ENCODE peak calls at places on chromosomes 11 and 22, in four cellular contexts. A is K562, V is keratinocyte, M is IMR-90. W is an unnamed sample.
A peak's percentile ranks its signal among the peaks of the same experiment; 100 is the strongest.

GRCh38 chr22:24181088-24181995 is at the start of gene SUSD2:
- DNase-seq in A (peak; percentile 34), V (no peak), M (no peak), W (no peak)

GRCh38 chr11:38416141-38416540 is 1818.1 kb upstream of the RAG2 start:
- DNase-seq in A (no peak), V (no peak), M (no peak), W (no peak)

GRCh38 chr11:1401656-1402221 is 12.0 kb downstream of the BRSK2 start:
- DNase-seq in A (peak; percentile 71), V (no peak), M (peak; percentile 48), W (peak; percentile 33)

GRCh38 chr11:12979928-12980689 is 29.0 kb upstream of the RASSF10 start:
- DNase-seq in A (no peak), V (no peak), M (no peak), W (no peak)

GRCh38 chr22:42328130-42328821 is 57.8 kb upstream of the TCF20 start:
- DNase-seq in A (no peak), V (no peak), M (no peak), W (no peak)

GRCh38 chr11:27204527-27204926 is 158.5 kb downstream of the CCDC34 start:
- DNase-seq in A (peak; percentile 61), V (no peak), M (no peak), W (peak; percentile 45)

GRCh38 chr11:3105791-3106735 is 48.8 kb upstream of the CARS1 start:
- DNase-seq in A (no peak), V (no peak), M (no peak), W (no peak)

GRCh38 chr11:69852051-69852450 is 32.8 kb upstream of the FGF3 start:
- DNase-seq in A (no peak), V (no peak), M (no peak), W (no peak)

GRCh38 chr22:37802310-37803194 is 5.2 kb upstream of the GCAT start:
- DNase-seq in A (peak; percentile 70), V (no peak), M (peak; percentile 39), W (peak; percentile 51)

GRCh38 chr11:110168404-110168803 is 75.2 kb downstream of the ZC3H12C start:
- DNase-seq in A (no peak), V (no peak), M (no peak), W (no peak)

GRCh38 chr11:12137938-12138731 is 27.7 kb downstream of the MICAL2 start:
- DNase-seq in A (no peak), V (no peak), M (peak; percentile 98), W (peak; percentile 82)

GRCh38 chr11:46450846-46451470 is 59.4 kb upstream of the CHRM4 start:
- DNase-seq in A (no peak), V (no peak), M (peak; percentile 26), W (peak; percentile 26)

GRCh38 chr11:111456086-111456858 is 55.9 kb downstream of the BTG4 start:
- DNase-seq in A (no peak), V (no peak), M (no peak), W (no peak)

GRCh38 chr11:123183391-123184099 is 11.5 kb downstream of the CLMP start:
- DNase-seq in A (no peak), V (no peak), M (no peak), W (no peak)

GRCh38 chr11:70324354-70325115 is 54.0 kb downstream of the PPFIA1 start:
- DNase-seq in A (no peak), V (no peak), M (no peak), W (no peak)

GRCh38 chr11:102280237-102280833 is 36.9 kb upstream of the BIRC3 start:
- DNase-seq in A (no peak), V (no peak), M (no peak), W (no peak)

GRCh38 chr11:70502677-70503076 is 104.3 kb downstream of the CTTN start:
- DNase-seq in A (no peak), V (no peak), M (no peak), W (no peak)

GRCh38 chr11:73397468-73398131 is 21.4 kb downstream of the RELT start:
- DNase-seq in A (no peak), V (no peak), M (no peak), W (no peak)

GRCh38 chr22:19568337-19569311 is 44.4 kb upstream of the CLDN5 start:
- DNase-seq in A (no peak), V (no peak), M (peak; percentile 95), W (peak; percentile 45)

GRCh38 chr22:39994046-39994565 is 648 bp upstream of the FAM83F start:
- DNase-seq in A (peak; percentile 66), V (no peak), M (peak; percentile 25), W (no peak)

GRCh38 chr11:12381875-12382274 is 4.5 kb downstream of the PARVA start:
- DNase-seq in A (no peak), V (no peak), M (no peak), W (no peak)

GRCh38 chr11:12218909-12219308 is 108.5 kb downstream of the MICAL2 start:
- DNase-seq in A (no peak), V (no peak), M (no peak), W (peak; percentile 21)

GRCh38 chr22:22408731-22409696 is 99.5 kb downstream of the ZNF280B start:
- DNase-seq in A (peak; percentile 87), V (no peak), M (peak; percentile 4), W (no peak)

GRCh38 chr11:92727123-92727522 is 242.3 kb upstream of the MTNR1B start:
- DNase-seq in A (no peak), V (no peak), M (no peak), W (no peak)

GRCh38 chr22:35230839-35231584 is 26.3 kb upstream of the HMGXB4 start:
- DNase-seq in A (peak; percentile 81), V (no peak), M (no peak), W (no peak)

GRCh38 chr22:19799322-19800190 is 39.0 kb downstream of the TBX1 start:
- DNase-seq in A (no peak), V (no peak), M (peak; percentile 92), W (no peak)

GRCh38 chr11:27663294-27663693 is 37.0 kb downstream of the BDNF start:
- DNase-seq in A (no peak), V (no peak), M (no peak), W (no peak)

GRCh38 chr22:37563153-37564081 is 3.1 kb downstream of the CDC42EP1 start:
- DNase-seq in A (peak; percentile 66), V (no peak), M (peak; percentile 97), W (peak; percentile 93)

GRCh38 chr11:6455070-6455469 is 14.3 kb upstream of the HPX start:
- DNase-seq in A (no peak), V (no peak), M (no peak), W (no peak)

GRCh38 chr22:31343235-31344191 is 2.6 kb downstream of the PATZ1 start:
- DNase-seq in A (peak; percentile 15), V (no peak), M (peak; percentile 26), W (peak; percentile 46)

GRCh38 chr22:36387664-36387913 is 178 bp downstream of the MYH9 start:
- DNase-seq in A (no peak), V (no peak), M (no peak), W (no peak)

GRCh38 chr22:36384766-36385400 is 2.9 kb downstream of the MYH9 start:
- DNase-seq in A (no peak), V (no peak), M (no peak), W (peak; percentile 67)

GRCh38 chr22:36386351-36386899 is 1.3 kb downstream of the MYH9 start:
- DNase-seq in A (peak; percentile 50), V (no peak), M (no peak), W (peak; percentile 32)

GRCh38 chr22:36386900-36387663 is 685 bp downstream of the MYH9 start:
- DNase-seq in A (peak; percentile 57), V (no peak), M (no peak), W (peak; percentile 30)

GRCh38 chr22:36385491-36386350 is 2.0 kb downstream of the MYH9 start:
- DNase-seq in A (no peak), V (no peak), M (no peak), W (peak; percentile 30)
- H3K4me1 ChIP-seq in A (peaks cover 22% of the 10 kb centered on the region), V (peaks cover 41% of the 10 kb centered on the region), M (peaks cover 11% of the 10 kb centered on the region), W (peaks cover 42% of the 10 kb centered on the region)

DNA sequence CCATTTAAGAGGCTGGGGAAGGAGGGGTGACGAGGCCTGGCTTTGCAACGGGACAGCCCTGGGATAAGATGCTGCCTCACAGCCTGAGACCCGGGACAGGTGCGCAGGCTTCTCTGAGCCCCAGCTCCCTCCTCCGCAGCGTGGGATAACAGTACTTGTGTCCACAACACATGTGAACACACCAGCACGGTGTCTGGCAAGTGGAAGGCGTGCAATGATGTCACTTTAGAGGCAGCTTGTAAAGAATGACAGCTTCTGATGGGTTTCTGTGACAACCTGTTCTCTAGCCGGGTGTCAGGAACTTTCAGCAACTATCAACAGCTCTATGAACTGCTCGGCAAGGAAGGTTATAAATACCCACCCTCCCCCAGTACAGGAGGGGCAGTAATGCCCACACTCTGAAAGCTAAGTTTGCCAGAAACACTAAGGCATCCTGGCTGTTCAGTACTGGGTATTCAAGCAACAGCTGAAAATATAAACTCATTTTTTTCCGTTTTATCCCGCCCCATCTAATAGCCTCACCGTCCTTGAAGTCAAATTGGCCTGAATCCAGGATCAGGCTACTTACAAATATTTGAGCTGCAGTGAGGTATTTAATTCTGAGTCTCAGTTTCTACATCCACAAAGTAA is 59.7 kb downstream of the MYH9 start:
- DNase-seq in A (no peak), V (no peak), M (peak; percentile 78), W (peak; percentile 54)
- H3K9me1 ChIP-seq in A (peaks cover 5% of the 10 kb centered on the region), V (no peaks in the 10 kb centered on the region), M (peaks cover 63% of the 10 kb centered on the region), W (no peaks in the 10 kb centered on the region)

GRCh38 chr11:85269109-85269508 is 358.0 kb downstream of the DLG2 start:
- DNase-seq in A (no peak), V (no peak), M (no peak), W (no peak)

GRCh38 chr11:85257837-85258236 is 369.3 kb downstream of the DLG2 start:
- DNase-seq in A (no peak), V (no peak), M (no peak), W (no peak)

GRCh38 chr11:85263328-85263727 is 363.8 kb downstream of the DLG2 start:
- DNase-seq in A (no peak), V (no peak), M (no peak), W (no peak)
- H3K4me1 ChIP-seq in A (no peaks in the 10 kb centered on the region), V (no peaks in the 10 kb centered on the region), M (no peaks in the 10 kb centered on the region), W (no peaks in the 10 kb centered on the region)

DNA sequence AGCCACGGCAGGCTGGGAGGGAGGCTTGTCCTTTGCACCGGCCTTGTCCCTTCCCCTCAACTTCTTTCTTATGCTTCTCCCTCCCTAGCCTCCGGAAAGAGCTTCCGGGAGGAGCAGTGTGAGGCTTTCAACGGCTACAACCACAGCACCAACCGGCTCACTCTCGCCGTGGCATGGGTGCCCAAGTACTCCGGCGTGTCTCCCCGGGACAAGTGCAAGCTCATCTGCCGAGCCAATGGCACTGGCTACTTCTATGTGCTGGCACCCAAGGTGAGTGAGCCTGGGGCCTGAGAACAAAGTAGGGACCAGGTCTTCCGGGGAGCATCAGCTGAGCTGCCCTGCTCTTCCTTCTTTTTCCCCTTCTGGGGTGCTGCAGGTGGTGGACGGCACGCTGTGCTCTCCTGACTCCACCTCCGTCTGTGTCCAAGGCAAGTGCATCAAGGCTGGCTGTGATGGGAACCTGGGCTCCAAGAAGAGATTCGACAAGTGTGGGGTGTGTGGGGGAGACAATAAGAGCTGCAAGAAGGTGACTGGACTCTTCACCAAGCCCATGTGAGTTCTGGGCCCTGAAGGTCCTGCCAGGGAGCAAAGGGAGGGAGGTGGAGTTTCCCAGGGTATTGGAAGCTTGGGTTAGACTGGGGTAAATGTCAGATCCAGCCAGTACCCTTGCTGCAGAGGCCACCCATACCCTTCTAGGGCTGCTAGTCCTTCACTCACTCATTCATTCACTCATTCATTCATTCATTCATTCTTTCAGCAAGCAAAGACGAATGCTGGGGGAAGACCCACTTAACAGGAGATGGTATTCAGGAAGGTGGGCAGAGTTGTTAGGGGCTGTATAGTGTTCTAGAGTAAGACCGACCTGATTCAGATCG is 22.6 kb downstream of the ADAMTS15 start:
- DNase-seq in A (no peak), V (no peak), M (no peak), W (no peak)
- H3K9me1 ChIP-seq in A (peaks cover 3% of the 10 kb centered on the region), V (no peaks in the 10 kb centered on the region), M (peaks cover 5% of the 10 kb centered on the region), W (no peaks in the 10 kb centered on the region)